ENCODE peak calls at places on chromosomes 4 and X, in seven cellular contexts. X, V, T, R, M, Z and I are unnamed samples.
A peak's percentile ranks its signal among the peaks of the same experiment; 100 is the strongest.

GRCh38 chrX:151088221-151088620 is 88.2 kb upstream of the GPR50 start:
- DNase-seq in T (no peak), Z (no peak), R (no peak), V (no peak), X (no peak), M (no peak), I (no peak)

GRCh38 chrX:129980540-129981206 is 1.8 kb upstream of the BCORL1 start:
- DNase-seq in T (no peak), X (peak; percentile 59), M (no peak), Z (no peak), R (peak; percentile 0), V (no peak), I (peak; percentile 17)

GRCh38 chrX:65679071-65679540 is 11.7 kb downstream of the MSN start:
- DNase-seq in V (no peak), Z (no peak), X (no peak), R (no peak), T (no peak), M (no peak), I (no peak)

GRCh38 chr4:136392576-136392975 is 1139.7 kb downstream of the PCDH18 start:
- DNase-seq in Z (no peak), R (no peak), V (no peak), X (no peak), M (no peak), T (no peak), I (no peak)

GRCh38 chr4:85030156-85030555 is 63.7 kb upstream of the WDFY3 start:
- DNase-seq in V (no peak), Z (no peak), M (no peak), T (no peak), R (no peak), X (no peak), I (no peak)

GRCh38 chr4:151694819-151695730 is 65.7 kb downstream of the GATB start:
- DNase-seq in V (no peak), Z (no peak), X (no peak), M (no peak), T (no peak), R (no peak), I (no peak)

GRCh38 chrX:64842492-64842891 is 133.8 kb downstream of the ZC4H2 start:
- DNase-seq in T (peak; percentile 82), M (no peak), X (no peak), R (no peak), V (no peak), Z (no peak), I (no peak)

GRCh38 chrX:128816919-128817318 is 706.4 kb downstream of the SMARCA1 start:
- DNase-seq in M (no peak), V (no peak), T (no peak), Z (no peak), R (no peak), X (no peak), I (no peak)

GRCh38 chr4:113328514-113328913 is 279.1 kb downstream of the ANK2 start:
- DNase-seq in V (no peak), Z (no peak), M (no peak), X (no peak), R (no peak), T (no peak), I (peak; percentile 17)